ENCODE peak calls at places on chromosomes 3 and 15, in four cellular contexts. T is A549; D is naive thymus-derived CD4-positive, alpha-beta T cell; U is MM.1S. Q is an unnamed sample.

GRCh38 chr3:129888739-129889138 is 4.8 kb downstream of the TMCC1 start:
- DNase-seq in U (no peak), T (peak), D (no peak), Q (no peak)

GRCh38 chr3:130820976-130821375 is 72.9 kb upstream of the ATP2C1 start:
- DNase-seq in D (no peak), T (peak), U (no peak), Q (peak)

GRCh38 chr15:84747423-84748273 is 744 bp upstream of the ZNF592 start:
- DNase-seq in U (no peak), T (peak), D (peak), Q (peak)

GRCh38 chr3:160401301-160402095 is 2.0 kb downstream of the SMC4 start:
- DNase-seq in D (peak), T (peak), U (peak), Q (no peak)

GRCh38 chr15:78859971-78860733 is 12.5 kb upstream of the MORF4L1 start:
- DNase-seq in D (peak), U (peak), T (peak), Q (peak)

GRCh38 chr3:25557641-25558040 is 107.1 kb downstream of the TOP2B start:
- DNase-seq in D (no peak), U (no peak), T (no peak), Q (no peak)

GRCh38 chr3:122560680-122561079 is 3.4 kb downstream of the PARP9 start:
- DNase-seq in T (peak), D (peak), U (peak), Q (no peak)

GRCh38 chr3:190575441-190576190 is 61.7 kb downstream of the IL1RAP start:
- DNase-seq in T (no peak), D (no peak), U (no peak), Q (no peak)

GRCh38 chr15:62326460-62327011 is 161.5 kb upstream of the C2CD4B start:
- DNase-seq in D (no peak), T (peak), U (no peak), Q (no peak)

GRCh38 chr15:62325597-62325996 is 160.5 kb upstream of the C2CD4B start:
- DNase-seq in D (no peak), U (no peak), T (no peak), Q (no peak)

GRCh38 chr15:62324382-62324781 is 159.3 kb upstream of the C2CD4B start:
- DNase-seq in T (no peak), D (no peak), U (no peak), Q (no peak)

GRCh38 chr15:62323353-62323752 is 158.3 kb upstream of the C2CD4B start:
- DNase-seq in T (no peak), U (no peak), D (no peak), Q (no peak)

DNA sequence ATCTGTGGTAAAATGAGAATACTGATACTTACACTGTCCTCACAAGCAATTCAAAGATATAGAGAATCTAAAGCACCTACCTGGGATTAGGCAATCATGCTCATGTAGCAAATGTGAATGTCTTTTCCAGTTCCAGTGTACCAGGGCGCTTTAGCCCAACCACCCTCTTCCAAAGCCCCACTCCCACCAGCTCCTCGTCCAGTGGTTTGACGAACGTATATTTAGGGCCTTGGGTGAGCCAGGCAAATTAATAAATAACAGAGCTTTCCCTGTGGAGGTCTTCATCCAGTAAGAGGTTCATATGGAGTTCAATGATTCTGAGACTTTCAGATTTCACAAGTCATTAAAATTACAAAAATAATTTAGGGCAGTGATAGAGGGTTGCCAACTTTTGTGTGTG is 162.3 kb upstream of the C2CD4B start:
- DNase-seq in T (no peak), D (no peak), U (no peak), Q (no peak)
- H3K27ac ChIP-seq in T (no peak), D (no peak), U (no peak), Q (no peak)

DNA sequence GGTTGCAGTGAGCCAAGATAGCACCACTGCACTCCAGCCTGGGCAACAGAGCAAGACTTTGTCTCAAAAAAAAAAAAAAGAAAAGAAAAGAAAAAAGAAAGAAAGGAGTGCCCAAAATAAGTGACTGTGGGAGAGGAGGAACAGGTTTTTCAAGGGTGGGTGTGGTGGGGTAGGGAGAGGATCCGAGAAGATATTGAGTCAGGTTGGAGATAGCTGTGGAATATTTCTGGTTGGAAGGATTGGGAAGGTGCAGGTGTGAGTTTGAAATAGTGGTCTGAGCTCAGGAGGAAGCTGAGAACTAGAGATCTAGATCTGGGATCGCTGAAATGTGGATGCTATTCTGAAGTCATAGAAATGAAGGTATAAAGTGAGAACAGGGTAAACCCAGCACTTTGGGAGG is 7.8 kb downstream of the SCAMP2 start:
- DNase-seq in T (no peak), D (no peak), U (no peak), Q (no peak)
- H3K27ac ChIP-seq in T (peak), D (peak), U (no peak), Q (no peak)

GRCh38 chr3:29141197-29141911 is 139.5 kb upstream of the RBMS3 start:
- DNase-seq in T (no peak), U (no peak), D (no peak), Q (no peak)

GRCh38 chr3:29143151-29143550 is 137.7 kb upstream of the RBMS3 start:
- DNase-seq in U (no peak), D (no peak), T (no peak), Q (no peak)

GRCh38 chr3:29140706-29141105 is 140.2 kb upstream of the RBMS3 start:
- DNase-seq in T (no peak), D (peak), U (no peak), Q (no peak)

GRCh38 chr3:29144361-29144760 is 136.5 kb upstream of the RBMS3 start:
- DNase-seq in T (no peak), D (no peak), U (no peak), Q (no peak)

DNA sequence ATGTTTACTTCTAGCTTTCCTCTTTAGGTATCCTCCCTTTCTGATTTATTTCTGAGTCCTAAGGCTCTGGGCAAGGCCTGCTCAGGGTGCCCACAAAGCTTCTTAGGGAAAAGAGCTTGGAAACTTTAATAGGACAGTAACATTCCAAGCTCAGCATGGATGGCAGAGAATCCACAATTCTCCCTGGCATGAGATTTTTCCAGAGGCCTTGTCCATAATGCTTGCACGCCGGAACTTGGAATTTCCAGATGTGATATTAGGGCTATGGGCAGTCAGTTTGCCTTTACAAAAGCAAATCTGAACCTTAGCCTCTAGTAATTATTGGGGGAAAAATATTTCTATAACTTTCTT is 139.0 kb upstream of the RBMS3 start:
- DNase-seq in T (no peak), U (no peak), D (no peak), Q (no peak)
- H3K27ac ChIP-seq in T (no peak), U (no peak), D (no peak), Q (peak)

DNA sequence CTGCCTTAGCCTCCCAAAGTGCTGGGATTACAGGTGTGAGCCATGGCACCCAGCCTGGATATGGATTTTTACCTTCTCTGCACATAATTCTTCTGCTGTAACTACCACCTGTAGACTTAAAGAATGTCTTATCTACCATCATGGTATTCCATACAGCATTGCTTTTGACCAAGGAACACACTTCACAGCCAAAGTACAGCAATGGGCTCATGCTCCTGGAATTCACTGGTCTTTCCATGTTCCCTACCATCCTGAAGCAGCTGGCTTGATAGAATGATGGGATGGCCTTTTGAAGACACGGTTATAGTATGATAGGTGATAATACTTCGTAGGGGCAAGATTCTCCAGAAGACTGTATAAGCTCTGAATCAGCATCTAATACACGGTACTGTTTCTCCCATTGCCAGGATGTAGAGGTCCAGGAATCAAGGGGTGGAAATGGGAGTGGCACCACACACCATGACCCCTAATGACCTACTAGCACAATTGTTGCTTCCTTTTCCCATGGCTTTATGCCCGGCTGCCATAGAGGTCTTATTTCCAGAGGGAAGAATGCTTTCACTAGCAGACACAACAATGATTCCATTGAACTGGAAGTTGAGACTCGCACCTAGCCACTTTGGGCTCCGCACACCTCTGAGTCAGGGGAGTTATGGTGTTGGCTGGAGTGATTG is 60.9 kb upstream of the CDV3 start:
- DNase-seq in U (no peak), D (no peak), T (no peak), Q (no peak)
- H3K27ac ChIP-seq in U (no peak), D (no peak), T (no peak), Q (no peak)

GRCh38 chr15:76368135-76368588 is 31.6 kb downstream of the ISL2 start:
- DNase-seq in T (no peak), D (no peak), U (no peak), Q (no peak)

GRCh38 chr15:76363251-76363650 is 26.7 kb downstream of the ISL2 start:
- DNase-seq in D (no peak), U (no peak), T (no peak), Q (no peak)

DNA sequence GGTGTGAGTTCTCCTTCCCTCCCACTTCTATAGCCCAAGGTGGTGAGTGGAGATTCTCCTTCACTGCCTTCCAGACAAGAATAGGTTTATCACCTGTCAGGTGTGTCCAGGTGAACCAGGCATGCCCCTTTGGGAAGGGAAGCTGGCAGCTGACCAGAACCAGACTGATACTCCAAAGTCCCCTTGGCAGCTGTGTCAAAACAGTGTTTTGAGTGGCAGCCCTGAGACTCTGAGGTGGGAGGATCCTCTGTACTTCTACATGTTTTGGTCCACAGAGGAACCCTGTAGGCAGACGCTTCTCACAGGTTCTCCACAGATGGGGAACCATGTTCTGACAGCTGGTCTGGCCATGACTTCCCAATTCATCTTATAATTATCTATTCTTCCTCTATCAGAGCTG is 30.1 kb downstream of the ISL2 start:
- DNase-seq in U (no peak), D (no peak), T (no peak), Q (no peak)
- H3K27ac ChIP-seq in U (no peak), D (no peak), T (no peak), Q (no peak)

DNA sequence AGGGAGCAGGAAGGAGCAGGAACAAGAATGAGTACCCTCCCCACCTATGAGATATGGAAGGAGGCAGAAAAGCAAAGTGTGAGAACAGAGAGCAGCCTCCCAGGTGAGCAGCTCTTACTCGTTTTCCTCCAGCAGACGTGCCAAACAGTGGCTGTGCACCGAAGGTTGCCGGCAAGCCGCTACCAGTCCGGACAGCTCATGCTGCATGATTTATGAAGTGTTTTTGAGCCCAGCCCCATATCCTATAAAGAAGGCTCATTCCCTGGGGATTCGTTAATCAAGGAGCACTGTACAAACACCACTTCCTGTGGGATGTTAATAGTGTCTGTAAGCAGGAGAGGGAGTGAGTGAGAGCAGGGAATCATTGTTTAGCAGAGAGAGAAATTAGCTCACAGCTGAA is 118.3 kb upstream of the FOXB1 start:
- DNase-seq in T (no peak), D (no peak), U (no peak), Q (no peak)
- H3K27ac ChIP-seq in T (no peak), D (no peak), U (no peak), Q (no peak)

GRCh38 chr3:152330565-152330964 is 61.8 kb downstream of the MBNL1 start:
- DNase-seq in U (no peak), D (no peak), T (no peak), Q (no peak)
- H3K27ac ChIP-seq in U (peak), D (no peak), T (peak), Q (peak)

Q was measured in lower lobe of right lung.